ENCODE peak calls at places on chromosomes 7 and 10, in four cellular contexts. T is fibroblast of mammary gland; R is CD4-positive, alpha-beta memory T cell; M is SJSA1. I is an unnamed sample.

GRCh38 chr10:15408557-15408956 is 37.5 kb upstream of the FAM171A1 start:
- DNase-seq in R (no peak), T (no peak), M (no peak), I (no peak)

GRCh38 chr7:91182819-91183405 is 81.3 kb upstream of the FZD1 start:
- DNase-seq in R (no peak), M (peak), T (peak), I (peak)

GRCh38 chr7:64037095-64037494 is 8.1 kb upstream of the ZNF727 start:
- DNase-seq in T (no peak), R (no peak), M (no peak), I (no peak)

GRCh38 chr7:33873518-33873917 is 31.8 kb upstream of the BMPER start:
- DNase-seq in T (no peak), R (no peak), M (peak), I (no peak)

GRCh38 chr10:73591578-73591902 is 398 bp upstream of the USP54 start:
- DNase-seq in R (no peak), T (no peak), M (peak), I (no peak)

GRCh38 chr10:87504307-87504666 is 406 bp upstream of the MINPP1 start:
- DNase-seq in T (no peak), R (no peak), M (no peak), I (no peak)

GRCh38 chr7:137989127-137989526 is 12.8 kb downstream of the CREB3L2 start:
- DNase-seq in R (no peak), T (peak), M (no peak), I (no peak)

GRCh38 chr7:82444220-82445049 is 858 bp upstream of the CACNA2D1 start:
- DNase-seq in T (no peak), R (no peak), M (no peak), I (peak)

GRCh38 chr10:76969366-76969990 is 668.1 kb downstream of the KCNMA1 start:
- DNase-seq in R (no peak), T (no peak), M (no peak), I (no peak)

GRCh38 chr10:88386204-88386877 is 196.8 kb downstream of the RNLS start:
- DNase-seq in T (peak), M (no peak), R (no peak), I (peak)

GRCh38 chr7:150974468-150975391 is 3.4 kb downstream of the KCNH2 start:
- DNase-seq in R (peak), M (no peak), T (no peak), I (no peak)

GRCh38 chr7:94696981-94697670 is 41.2 kb upstream of the SGCE start:
- DNase-seq in M (peak), R (no peak), T (peak), I (peak)

GRCh38 chr10:72365106-72365505 is 10.4 kb upstream of the DNAJB12 start:
- DNase-seq in R (no peak), M (no peak), T (no peak), I (no peak)

GRCh38 chr10:72367301-72367970 is 12.7 kb upstream of the DNAJB12 start:
- DNase-seq in T (peak), R (no peak), M (no peak), I (no peak)

GRCh38 chr10:72370201-72370722 is 15.5 kb upstream of the DNAJB12 start:
- DNase-seq in T (no peak), M (no peak), R (peak), I (no peak)

GRCh38 chr10:72364239-72364777 is 9.6 kb upstream of the DNAJB12 start:
- DNase-seq in M (peak), T (peak), R (peak), I (peak)
- H3K4me3 ChIP-seq in M (no peak), T (peak), R (no peak), I (no peak)

GRCh38 chr7:104450861-104451260 is 122.5 kb downstream of the LHFPL3 start:
- DNase-seq in M (no peak), R (no peak), T (no peak), I (no peak)

GRCh38 chr7:104458875-104459274 is 130.5 kb downstream of the LHFPL3 start:
- DNase-seq in R (no peak), M (no peak), T (no peak), I (no peak)

GRCh38 chr7:104453190-104453589 is 124.8 kb downstream of the LHFPL3 start:
- DNase-seq in M (no peak), R (no peak), T (no peak), I (no peak)
- H3K4me3 ChIP-seq in M (no peak), R (no peak), T (no peak), I (no peak)

DNA sequence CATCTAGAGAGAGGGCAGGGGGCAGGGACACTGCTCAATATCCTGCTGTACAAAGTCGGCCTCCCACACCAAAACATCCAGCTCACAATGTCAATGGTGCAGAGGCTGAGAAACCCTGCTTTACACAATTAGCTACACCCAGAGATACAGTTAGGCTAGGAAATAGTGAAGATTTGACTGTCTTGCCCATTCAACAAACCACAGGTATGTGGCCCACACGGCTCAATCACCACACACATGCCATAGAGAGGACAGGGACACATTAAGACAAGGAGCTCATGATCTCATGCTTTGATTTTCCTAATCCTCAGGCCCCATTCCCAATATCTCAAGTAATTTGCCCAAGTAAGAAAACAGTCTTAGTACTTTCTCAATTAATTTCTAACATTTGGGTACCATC is 110.4 kb downstream of the OSBPL3 start:
- DNase-seq in R (no peak), M (peak), T (no peak), I (no peak)
- H3K4me3 ChIP-seq in R (no peak), M (no peak), T (no peak), I (no peak)

DNA sequence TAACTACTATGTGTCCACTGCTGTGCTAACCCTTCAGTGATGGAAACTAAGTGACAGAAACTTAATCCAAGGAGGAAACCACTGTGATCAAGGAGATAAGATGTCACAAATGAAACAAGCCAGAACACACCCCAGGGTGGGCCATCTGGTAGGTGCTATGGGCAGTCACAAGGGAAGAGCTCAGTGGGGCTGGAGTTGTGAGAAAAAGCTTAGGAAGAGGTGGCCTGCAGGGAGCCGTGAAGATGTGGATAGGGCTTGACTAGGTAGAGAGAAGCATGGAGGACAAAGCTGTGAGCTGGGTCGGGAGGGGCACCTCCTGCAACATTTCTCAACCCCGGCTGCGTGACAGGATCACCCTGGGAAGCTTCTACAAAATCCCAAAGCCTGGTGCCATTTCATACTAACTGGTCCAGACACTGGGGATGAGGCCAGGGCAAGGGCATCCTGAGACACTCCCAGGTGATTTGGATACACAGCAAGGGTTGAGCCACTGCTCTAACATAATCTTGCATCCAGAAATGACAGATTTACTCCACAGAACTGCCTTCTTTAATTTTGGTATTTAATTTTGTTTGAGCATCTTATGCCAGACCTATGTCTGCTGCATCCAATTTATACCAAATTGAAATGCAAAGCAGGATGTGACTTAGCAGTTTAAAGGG is 69.3 kb downstream of the OSBPL3 start:
- DNase-seq in T (no peak), M (no peak), R (no peak), I (no peak)
- H3K4me3 ChIP-seq in T (no peak), M (no peak), R (no peak), I (no peak)

GRCh38 chr7:30285067-30285530 is 702 bp downstream of the ZNRF2 start:
- DNase-seq in R (no peak), T (peak), M (no peak), I (no peak)

GRCh38 chr7:30284298-30285066 is at the start of gene ZNRF2:
- DNase-seq in M (peak), T (peak), R (peak), I (peak)

GRCh38 chr7:30282735-30283134 is 1.7 kb upstream of the ZNRF2 start:
- DNase-seq in R (no peak), M (no peak), T (no peak), I (no peak)

GRCh38 chr7:30285531-30286284 is 1.3 kb downstream of the ZNRF2 start:
- DNase-seq in R (peak), T (peak), M (peak), I (peak)

DNA sequence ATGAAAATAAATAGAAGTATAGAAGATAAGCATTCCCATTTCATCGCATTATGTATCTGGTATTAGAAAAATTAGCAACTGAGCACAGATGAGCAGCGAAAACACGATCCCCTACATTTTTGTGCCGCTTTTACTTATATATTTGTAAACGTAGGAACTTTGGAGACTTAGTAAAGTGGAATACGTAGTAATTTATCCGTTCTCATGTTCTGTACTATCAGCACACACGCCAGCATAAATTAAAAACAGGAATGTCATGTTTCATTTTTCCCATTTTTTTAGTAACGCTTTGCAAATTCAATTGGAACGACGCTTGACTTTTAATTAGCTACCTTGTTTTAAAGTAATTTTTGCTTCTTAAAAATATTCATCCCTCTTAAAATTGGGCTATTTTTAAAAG is 2.4 kb downstream of the ZNRF2 start:
- DNase-seq in R (no peak), M (no peak), T (no peak), I (no peak)
- H3K4me3 ChIP-seq in R (peak), M (peak), T (peak), I (peak)

GRCh38 chr10:3554121-3554522 is 230.9 kb downstream of the KLF6 start:
- DNase-seq in M (no peak), R (peak), T (no peak), I (no peak)
- H3K4me3 ChIP-seq in M (no peak), R (no peak), T (no peak), I (no peak)

GRCh38 chr7:74083117-74083876 is at the start of gene LIMK1:
- DNase-seq in T (peak), R (peak), M (peak), I (peak)

GRCh38 chr7:74078461-74078860 is 5.1 kb upstream of the LIMK1 start:
- DNase-seq in M (no peak), R (no peak), T (no peak), I (no peak)

GRCh38 chr7:74084722-74085578 is 1.3 kb downstream of the LIMK1 start:
- DNase-seq in M (no peak), R (no peak), T (no peak), I (no peak)

GRCh38 chr7:74083928-74084721 is 521 bp downstream of the LIMK1 start:
- DNase-seq in M (peak), R (no peak), T (peak), I (peak)

GRCh38 chr7:74082770-74083116 is 861 bp upstream of the LIMK1 start:
- DNase-seq in R (no peak), T (no peak), M (no peak), I (no peak)
- H3K4me3 ChIP-seq in R (no peak), T (no peak), M (no peak), I (no peak)

GRCh38 chr10:124568858-124569622 is 107.4 kb downstream of the LHPP start:
- DNase-seq in T (no peak), M (no peak), R (no peak), I (no peak)
- H3K4me3 ChIP-seq in T (no peak), M (no peak), R (no peak), I (no peak)

GRCh38 chr10:114761205-114762193 is 60.1 kb upstream of the FHIP2A start:
- DNase-seq in T (no peak), R (no peak), M (no peak), I (no peak)
- H3K4me3 ChIP-seq in T (no peak), R (no peak), M (no peak), I (no peak)

DNA sequence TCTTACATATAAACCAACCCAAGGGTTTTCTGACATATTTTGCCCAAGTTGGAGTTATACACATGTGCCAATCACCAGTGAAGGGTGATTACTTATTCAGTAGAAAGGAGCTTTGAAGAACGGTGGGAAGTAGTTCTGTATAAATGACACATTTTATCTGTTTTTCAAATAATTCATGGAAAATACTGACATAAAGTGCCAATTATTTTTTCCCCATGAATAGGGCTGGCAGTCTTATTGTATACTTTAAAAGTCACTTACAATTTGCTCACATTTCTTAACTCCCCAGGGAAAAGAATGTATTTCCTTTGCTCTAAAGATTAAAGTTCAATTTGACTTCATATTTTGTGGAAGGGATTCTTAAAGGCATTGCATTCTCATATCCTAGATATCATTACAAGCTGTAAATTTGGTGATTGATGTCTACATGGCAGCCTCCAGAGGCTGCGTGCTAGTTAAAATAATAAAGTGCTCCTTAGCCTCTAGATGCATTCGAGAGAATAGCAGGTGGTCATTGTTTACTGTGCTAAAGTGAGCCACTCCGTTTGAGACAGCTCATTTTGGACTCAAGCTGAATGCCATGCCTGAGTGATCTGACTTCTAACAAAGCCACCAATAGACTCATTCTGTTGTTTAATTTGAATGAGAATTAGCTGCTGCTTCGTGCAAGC is 148.8 kb upstream of the NRP1 start:
- DNase-seq in R (no peak), T (no peak), M (no peak), I (no peak)
- H3K4me3 ChIP-seq in R (no peak), T (no peak), M (no peak), I (no peak)